ENCODE peak calls at places on chromosomes 6 and 20, in six cellular contexts. E is HS-5, F is AG20443, Y is sciatic nerve, T is OCI-LY7, L is activated B cell treated with CpG ODN at 0.5 μM for 24 hours. B is an unnamed sample.

GRCh38 chr6:63598001-63598250 is 25.6 kb downstream of the LOC128125822 start:
- DNase-seq in E (no peak), F (no peak), Y (no peak), T (no peak), L (no peak), B (no peak)

GRCh38 chr6:129416337-129416990 is 293.5 kb downstream of the ARHGAP18 start:
- DNase-seq in E (no peak), F (no peak), Y (no peak), T (no peak), L (no peak), B (no peak)

GRCh38 chr20:45987108-45987780 is 15.2 kb upstream of the ZNF335 start:
- DNase-seq in E (no peak), F (peak; percentile 88), Y (peak; percentile 82), T (peak; percentile 72), L (peak; percentile 70), B (peak; percentile 57)

GRCh38 chr20:910132-910839 is 5.8 kb downstream of the ANGPT4 start:
- DNase-seq in E (no peak), F (peak; percentile 56), Y (no peak), T (no peak), L (no peak), B (no peak)

GRCh38 chr6:15682965-15683822 is 20.4 kb upstream of the DTNBP1 start:
- DNase-seq in E (no peak), F (no peak), Y (no peak), T (peak; percentile 40), L (no peak), B (no peak)

GRCh38 chr6:3664641-3665041 is 86.9 kb downstream of the PXDC1 start:
- DNase-seq in E (no peak), F (no peak), Y (no peak), T (no peak), L (no peak), B (no peak)

GRCh38 chr6:79269877-79270276 is 35.4 kb upstream of the HMGN3 start:
- DNase-seq in E (peak; percentile 47), F (peak; percentile 79), Y (no peak), T (no peak), L (no peak), B (peak; percentile 92)

GRCh38 chr6:49142422-49143151 is 320.5 kb downstream of the MMUT start:
- DNase-seq in E (no peak), F (no peak), Y (no peak), T (no peak), L (no peak), B (no peak)

GRCh38 chr6:16747232-16748027 is 13.8 kb downstream of the ATXN1 start:
- DNase-seq in E (no peak), F (peak; percentile 46), Y (no peak), T (no peak), L (no peak), B (no peak)

B was measured in myocyte.